ENCODE peak calls at places on chromosomes 3 and 15, in six cellular contexts. L is mesenchymal stem cell, E is cardiac muscle cell, D is body of pancreas, C is transverse colon, K is stomach. V is an unnamed sample.

GRCh38 chr15:77118787-77119410 is 48.0 kb upstream of the TSPAN3 start:
- DNase-seq in L (peak), E (peak), D (peak), C (peak), K (peak), V (peak)

GRCh38 chr3:157868168-157868567 is 238.1 kb downstream of the SHOX2 start:
- DNase-seq in L (no peak), E (peak), D (no peak), C (no peak), K (no peak), V (no peak)

GRCh38 chr15:99145005-99145404 is 40.1 kb downstream of the SYNM start:
- DNase-seq in L (no peak), E (no peak), D (no peak), C (no peak), K (no peak), V (no peak)

GRCh38 chr3:25653322-25653721 is 11.4 kb downstream of the TOP2B start:
- DNase-seq in L (no peak), E (no peak), D (no peak), C (no peak), K (no peak), V (no peak)

GRCh38 chr3:28207000-28207733 is 34.3 kb upstream of the CMC1 start:
- DNase-seq in L (no peak), E (no peak), D (no peak), C (no peak), K (no peak), V (no peak)

GRCh38 chr15:39788108-39788507 is 5.5 kb upstream of the FSIP1 start:
- DNase-seq in L (peak), E (peak), D (no peak), C (no peak), K (no peak), V (no peak)

GRCh38 chr15:61598655-61599054 is 369.6 kb upstream of the RORA start:
- DNase-seq in L (no peak), E (no peak), D (no peak), C (no peak), K (no peak), V (no peak)

GRCh38 chr3:27507515-27508266 is 23.5 kb upstream of the SLC4A7 start:
- DNase-seq in L (no peak), E (peak), D (peak), C (no peak), K (peak), V (no peak)

GRCh38 chr3:51937611-51938450 is 3.9 kb downstream of the RRP9 start:
- DNase-seq in L (no peak), E (no peak), D (no peak), C (no peak), K (peak), V (no peak)

DNA sequence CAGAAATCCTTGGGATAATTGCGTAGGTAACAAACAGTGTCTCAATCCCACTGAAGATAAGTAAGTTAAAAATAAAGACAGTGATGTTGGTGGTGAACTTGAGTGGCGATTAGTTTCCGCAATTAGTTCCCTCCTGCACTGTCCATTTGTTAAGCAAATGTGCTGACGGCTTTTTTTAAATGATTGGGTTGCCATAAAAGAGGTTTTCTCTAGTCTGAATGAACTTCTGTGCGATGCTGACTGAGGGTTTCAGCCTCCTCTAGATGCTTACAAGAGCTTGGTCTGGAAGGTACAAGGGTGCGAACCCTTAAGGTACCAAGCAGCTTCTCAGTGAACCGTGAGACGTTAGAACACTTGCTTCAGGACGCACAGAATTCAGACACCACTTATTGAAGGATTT is 746 bp downstream of the MCTP2 start:
- DNase-seq in L (peak), E (no peak), D (no peak), C (no peak), K (no peak), V (no peak)
- H3K27ac ChIP-seq in L (no peak), E (no peak), D (peak), C (peak), K (peak), V (no peak)

DNA sequence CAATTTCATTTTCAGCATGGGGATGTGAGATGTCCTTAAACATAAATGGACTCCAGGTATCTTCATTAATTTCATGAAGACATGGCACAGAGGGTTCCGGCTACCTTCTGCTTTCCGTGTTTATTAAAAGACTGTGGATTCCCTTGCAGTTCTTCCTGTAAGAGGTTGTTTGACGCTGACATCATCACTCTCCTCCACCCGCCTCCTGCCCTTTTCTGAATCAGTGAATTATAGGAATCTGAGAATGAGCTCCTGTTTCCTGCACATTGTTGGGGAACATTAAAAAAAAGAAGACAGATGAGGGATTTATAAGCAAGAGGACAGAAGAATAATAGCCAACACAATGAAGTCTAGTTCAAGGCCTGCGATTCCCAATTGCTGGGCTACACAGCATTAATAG is 191.3 kb downstream of the LPP start:
- DNase-seq in L (peak), E (peak), D (no peak), C (no peak), K (no peak), V (no peak)
- H3K27ac ChIP-seq in L (peak), E (no peak), D (no peak), C (peak), K (peak), V (no peak)

DNA sequence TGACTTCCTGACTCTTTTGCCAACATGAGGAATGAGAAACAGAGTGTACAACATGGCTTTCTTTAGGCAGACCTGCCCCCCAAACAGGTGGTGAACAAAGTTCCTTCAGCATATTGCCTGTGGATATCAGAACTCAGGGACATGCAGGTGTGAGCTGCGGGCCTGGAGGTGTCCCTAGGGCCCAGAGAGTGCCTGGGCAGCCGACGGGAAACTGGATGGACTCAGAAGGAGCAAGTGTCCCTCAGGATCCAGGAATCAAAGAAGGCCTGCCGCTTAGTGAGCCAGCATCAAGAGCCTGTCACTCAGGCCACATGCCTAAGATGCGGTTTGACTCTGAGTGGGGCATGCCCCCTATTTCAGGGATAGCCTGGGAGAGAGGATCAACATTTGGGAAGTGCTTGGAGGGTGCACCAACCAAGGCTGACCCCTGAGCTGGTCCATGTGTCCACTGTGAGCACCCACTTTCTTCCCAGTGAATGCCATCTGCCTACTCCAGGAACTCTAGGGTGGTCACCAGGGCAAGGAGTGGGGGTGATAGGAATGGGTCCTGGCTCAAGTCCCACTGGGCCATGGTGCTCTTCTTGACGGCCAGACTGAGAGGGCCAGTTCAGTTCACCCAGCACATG is 16.1 kb upstream of the POLR2M start:
- DNase-seq in L (no peak), E (no peak), D (no peak), C (no peak), K (no peak), V (no peak)
- H3K27ac ChIP-seq in L (no peak), E (no peak), D (peak), C (no peak), K (no peak), V (no peak)

GRCh38 chr3:195697582-195698324 is 23.0 kb upstream of the MUC20 start:
- DNase-seq in L (peak), E (peak), D (peak), C (no peak), K (no peak), V (no peak)

GRCh38 chr3:195699148-195699771 is 21.5 kb upstream of the MUC20 start:
- DNase-seq in L (no peak), E (no peak), D (no peak), C (no peak), K (no peak), V (no peak)

GRCh38 chr3:195696632-195697278 is 24.0 kb upstream of the MUC20 start:
- DNase-seq in L (no peak), E (no peak), D (no peak), C (no peak), K (no peak), V (no peak)

GRCh38 chr3:195699860-195700259 is 20.9 kb upstream of the MUC20 start:
- DNase-seq in L (no peak), E (no peak), D (no peak), C (no peak), K (no peak), V (no peak)

DNA sequence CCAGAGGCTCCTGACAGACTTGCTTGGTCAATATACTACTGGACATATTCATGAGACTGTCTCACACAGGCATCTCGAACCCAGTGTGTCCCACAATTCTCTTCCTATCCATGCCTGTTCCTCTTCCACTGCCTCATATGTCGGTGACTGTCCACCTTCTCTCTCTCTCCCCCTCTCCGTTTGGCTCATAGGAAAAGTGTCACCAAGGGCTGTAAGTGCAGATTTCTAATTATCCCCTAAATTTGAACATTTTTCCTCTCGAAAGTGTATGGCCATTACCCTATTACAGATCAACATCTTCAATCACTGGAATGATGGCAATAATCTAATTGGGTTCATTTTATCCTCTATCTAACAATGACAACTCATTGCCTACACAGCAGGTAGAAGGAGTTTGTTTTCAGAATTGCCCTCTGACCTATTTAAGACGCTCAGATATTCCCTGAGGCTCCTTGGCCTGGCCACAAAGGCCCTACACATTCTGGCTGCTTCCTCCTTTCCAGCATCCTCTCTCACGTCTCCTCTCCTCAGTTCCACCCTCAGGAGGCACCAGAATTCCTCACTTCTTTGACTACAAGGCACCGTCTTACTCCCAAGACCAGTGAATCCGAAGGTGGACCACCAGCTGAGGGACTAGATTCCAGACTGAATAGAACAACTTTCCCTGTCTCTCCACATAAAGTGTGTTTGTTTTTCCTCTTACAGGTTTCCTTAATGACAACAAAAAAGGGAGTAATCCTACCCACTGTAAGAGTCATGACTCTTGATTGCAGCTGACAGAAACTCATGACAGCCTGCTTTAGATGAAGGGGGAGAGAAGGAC is 22.2 kb upstream of the MUC20 start:
- DNase-seq in L (no peak), E (no peak), D (no peak), C (no peak), K (no peak), V (no peak)
- H3K27ac ChIP-seq in L (no peak), E (peak), D (no peak), C (no peak), K (no peak), V (no peak)

DNA sequence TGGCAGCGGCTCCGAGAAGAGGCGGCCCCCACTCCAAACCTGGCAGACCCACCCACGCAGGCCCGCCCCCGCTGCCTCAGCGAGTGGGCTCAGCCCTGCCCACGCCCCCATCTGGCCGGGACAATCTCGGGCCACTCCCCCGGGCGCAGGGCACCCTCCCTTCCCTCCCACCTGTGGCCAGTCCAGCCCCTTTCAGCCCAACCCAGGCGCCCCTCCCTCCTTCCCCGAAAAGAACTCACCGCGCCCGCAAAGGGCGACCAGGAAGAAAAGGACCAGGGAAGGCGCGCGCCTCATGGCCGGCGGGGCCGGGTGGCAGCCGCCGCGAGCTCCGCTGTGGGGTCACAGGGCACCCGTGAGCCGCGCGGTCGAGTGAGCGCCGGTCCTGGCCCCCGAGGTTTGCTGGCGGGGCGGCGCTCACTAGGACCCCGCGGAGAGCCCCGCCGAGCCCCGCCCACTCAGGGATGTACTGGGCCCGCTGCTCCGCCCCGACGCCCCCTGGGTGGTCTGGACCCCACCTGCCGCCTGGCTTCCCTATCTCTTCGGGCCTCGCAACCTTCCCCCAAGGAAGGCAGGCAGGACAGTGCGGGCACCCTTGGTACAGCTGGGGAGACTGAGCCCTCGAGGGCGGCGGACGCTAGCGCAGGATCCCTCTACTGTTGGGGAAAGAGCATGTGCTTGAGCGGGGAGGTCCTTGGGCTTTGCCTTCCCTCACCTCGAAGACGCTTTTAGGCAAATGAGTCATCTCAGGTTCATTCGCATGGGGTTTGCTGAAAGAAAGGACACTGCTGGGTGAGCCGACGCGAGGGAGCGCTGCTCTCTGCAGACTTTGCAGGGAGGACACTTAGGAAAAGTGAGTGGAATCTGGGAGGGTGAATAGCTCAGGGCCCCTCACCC is at the start of gene CHRNB4:
- DNase-seq in L (peak), E (peak), D (no peak), C (peak), K (no peak), V (no peak)
- H3K27ac ChIP-seq in L (no peak), E (no peak), D (no peak), C (no peak), K (no peak), V (peak)

DNA sequence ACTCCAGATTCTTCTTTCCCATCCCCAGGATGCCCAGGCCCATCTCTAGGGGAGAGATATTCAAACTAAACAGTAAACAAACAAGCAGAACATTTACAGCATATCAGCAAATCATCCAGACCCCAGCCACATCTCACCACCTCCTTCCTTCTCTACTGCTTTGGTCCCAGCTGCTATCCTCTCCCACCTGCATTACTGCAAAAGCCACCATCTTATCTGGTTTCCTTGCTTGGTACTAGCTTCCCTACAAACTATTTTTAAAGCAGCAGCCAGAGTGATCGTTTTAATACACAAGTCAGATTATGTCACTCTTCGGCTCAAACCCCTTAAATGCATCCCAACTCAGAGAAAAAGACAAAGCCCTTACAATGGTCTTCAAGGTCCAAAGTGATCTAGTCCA is 4.8 kb downstream of the LYSMD2 start:
- DNase-seq in L (no peak), E (no peak), D (no peak), C (no peak), K (no peak), V (no peak)
- H3K27ac ChIP-seq in L (no peak), E (no peak), D (peak), C (peak), K (peak), V (no peak)

GRCh38 chr3:29618395-29619291 is 337.8 kb downstream of the RBMS3 start:
- DNase-seq in L (no peak), E (peak), D (no peak), C (no peak), K (no peak), V (no peak)
- H3K27ac ChIP-seq in L (no peak), E (no peak), D (no peak), C (no peak), K (no peak), V (no peak)

GRCh38 chr3:124258057-124258500 is 266.2 kb upstream of the ROPN1 start:
- DNase-seq in L (peak), E (peak), D (peak), C (no peak), K (no peak), V (no peak)
- H3K27ac ChIP-seq in L (peak), E (no peak), D (peak), C (no peak), K (peak), V (no peak)

V was measured in HCT116.